ENCODE peak calls at places on chromosomes 11 and 22, in ten cellular contexts. Q, S, B, F, O, C, G, X, N and K are unnamed samples. For H3K36me3, the result is how much of the 10 kb centered on the place peaks cover.

GRCh38 chr11:71456831-71457230 is 3.8 kb downstream of the NADSYN1 start:
- DNase-seq in Q (no peak), F (no peak), X (no peak), G (no peak), N (no peak), C (no peak), S (no peak), B (no peak), O (peak), K (no peak)

GRCh38 chr11:62974848-62975522 is 9.8 kb downstream of the SLC22A6 start:
- DNase-seq in B (peak), C (no peak), N (no peak), S (no peak), Q (no peak), G (no peak), O (peak), X (no peak), F (peak), K (no peak)

GRCh38 chr22:49524362-49524761 is 303.3 kb downstream of the BRD1 start:
- DNase-seq in Q (no peak), F (no peak), N (no peak), B (no peak), O (no peak), X (no peak), C (no peak), S (no peak), G (no peak), K (no peak)

GRCh38 chr11:127071606-127072005 is 71.0 kb upstream of the KIRREL3 start:
- DNase-seq in F (no peak), S (no peak), O (no peak), N (no peak), G (no peak), X (no peak), Q (no peak), C (no peak), B (no peak), K (no peak)

GRCh38 chr11:100927579-100927978 is 202.0 kb downstream of the PGR start:
- DNase-seq in X (no peak), O (no peak), N (no peak), Q (no peak), C (no peak), F (peak), S (no peak), G (no peak), B (no peak), K (no peak)

GRCh38 chr11:71198823-71199165 is 53.6 kb downstream of the SHANK2 start:
- DNase-seq in B (no peak), X (no peak), O (no peak), N (no peak), G (no peak), C (no peak), S (no peak), F (no peak), Q (no peak), K (no peak)

GRCh38 chr22:41832553-41833368 is at the start of gene SREBF2:
- DNase-seq in O (peak), B (peak), X (peak), N (peak), Q (peak), S (peak), C (peak), F (peak), G (peak), K (peak)

GRCh38 chr22:35611200-35611890 is 5.8 kb downstream of the MB start:
- DNase-seq in G (no peak), F (no peak), O (no peak), S (no peak), B (no peak), Q (no peak), X (no peak), N (peak), C (no peak), K (no peak)

GRCh38 chr11:48028909-48029685 is 48.7 kb downstream of the PTPRJ start:
- DNase-seq in G (peak), O (no peak), F (no peak), C (no peak), B (no peak), S (no peak), N (no peak), X (no peak), Q (peak), K (no peak)

GRCh38 chr11:119793335-119793984 is 64.5 kb upstream of the NECTIN1 start:
- DNase-seq in O (no peak), G (no peak), B (no peak), X (no peak), F (no peak), Q (no peak), N (no peak), C (no peak), S (peak), K (no peak)

GRCh38 chr11:35923452-35923851 is 20.4 kb upstream of the LDLRAD3 start:
- DNase-seq in F (no peak), O (no peak), B (no peak), Q (no peak), N (no peak), X (no peak), C (no peak), S (no peak), G (no peak), K (no peak)

GRCh38 chr11:39990413-39990812 is 1469.0 kb downstream of the LRRC4C start:
- DNase-seq in Q (no peak), O (no peak), B (no peak), C (no peak), S (no peak), N (no peak), X (no peak), G (no peak), F (peak), K (no peak)

GRCh38 chr11:65290448-65291165 is 24.1 kb upstream of the CDC42EP2 start:
- DNase-seq in F (no peak), S (peak), X (peak), N (peak), O (peak), B (peak), G (peak), Q (peak), C (peak), K (peak)

GRCh38 chr11:11284481-11284880 is 68.6 kb downstream of the CSNK2A3 start:
- DNase-seq in Q (no peak), G (no peak), B (no peak), F (no peak), S (no peak), O (no peak), N (no peak), C (no peak), X (no peak), K (no peak)

GRCh38 chr11:17703951-17704350 is 15.4 kb upstream of the MYOD1 start:
- DNase-seq in F (peak), G (no peak), B (no peak), C (no peak), N (no peak), Q (peak), S (peak), X (peak), O (no peak), K (no peak)

GRCh38 chr11:8092587-8093424 is 11.8 kb downstream of the TUB start:
- DNase-seq in X (no peak), N (no peak), Q (peak), F (peak), C (peak), G (peak), B (peak), S (peak), O (peak), K (peak)

GRCh38 chr11:96156379-96156722 is 186.6 kb downstream of the MAML2 start:
- DNase-seq in X (no peak), F (no peak), G (peak), N (no peak), C (no peak), O (no peak), S (no peak), B (no peak), Q (no peak), K (no peak)

GRCh38 chr11:76769645-76770586 is 13.2 kb upstream of the TSKU start:
- DNase-seq in C (no peak), F (peak), O (peak), N (no peak), B (peak), G (peak), X (no peak), Q (peak), S (peak), K (peak)

GRCh38 chr22:29202231-29203192 is 3.2 kb upstream of the EMID1 start:
- DNase-seq in F (peak), O (peak), B (peak), N (no peak), G (peak), C (peak), S (peak), X (peak), Q (peak), K (peak)

GRCh38 chr11:2818021-2818420 is 67.6 kb downstream of the CDKN1C start:
- DNase-seq in Q (no peak), X (no peak), B (no peak), C (no peak), G (no peak), F (no peak), S (no peak), O (no peak), N (no peak), K (no peak)

GRCh38 chr11:69215784-69216415 is 60.2 kb downstream of the SMIM38 start:
- DNase-seq in C (no peak), G (peak), S (no peak), X (no peak), O (no peak), B (no peak), Q (peak), F (no peak), N (no peak), K (peak)

GRCh38 chr11:2444301-2445106 is at the start of the genes KCNQ1 and TRPM5:
- DNase-seq in B (peak), Q (no peak), F (peak), N (no peak), X (no peak), S (no peak), G (no peak), C (peak), O (peak), K (peak)

GRCh38 chr11:117057317-117057716 is 40.9 kb downstream of the SIK3 start:
- DNase-seq in O (no peak), G (no peak), N (no peak), X (no peak), S (no peak), F (no peak), B (no peak), C (no peak), Q (no peak), K (no peak)

GRCh38 chr22:28141614-28142013 is 222.6 kb upstream of the PITPNB start:
- DNase-seq in O (no peak), C (no peak), S (peak), F (no peak), G (peak), B (no peak), Q (peak), N (no peak), X (no peak), K (no peak)

GRCh38 chr11:130462931-130463330 is 14.5 kb downstream of the ADAMTS15 start:
- DNase-seq in Q (no peak), X (no peak), G (no peak), N (no peak), F (no peak), O (no peak), C (no peak), S (no peak), B (no peak), K (no peak)

GRCh38 chr11:106959800-106960199 is 58.5 kb downstream of the GUCY1A2 start:
- DNase-seq in F (peak), C (no peak), S (peak), X (no peak), Q (no peak), G (peak), N (no peak), O (no peak), B (no peak), K (no peak)

GRCh38 chr22:27773236-27773550 is 28.4 kb downstream of the MN1 start:
- DNase-seq in X (no peak), Q (no peak), B (no peak), G (no peak), S (no peak), C (no peak), N (no peak), O (no peak), F (no peak), K (no peak)

GRCh38 chr11:58691675-58692074 is 40.1 kb downstream of the GLYAT start:
- DNase-seq in Q (no peak), G (no peak), N (no peak), B (no peak), O (no peak), S (no peak), C (no peak), X (no peak), F (no peak), K (no peak)

GRCh38 chr11:693415-693831 is 1.6 kb downstream of the DEAF1 start:
- DNase-seq in F (no peak), X (no peak), G (peak), C (no peak), O (no peak), N (no peak), S (no peak), B (no peak), Q (no peak), K (no peak)

GRCh38 chr22:49206281-49206680 is 621.4 kb downstream of the BRD1 start:
- DNase-seq in S (no peak), X (no peak), Q (no peak), F (no peak), O (no peak), G (no peak), N (no peak), B (no peak), C (no peak), K (peak)

GRCh38 chr11:82046778-82047177 is 686.9 kb downstream of the FAM181B start:
- DNase-seq in B (no peak), N (no peak), G (peak), Q (peak), C (no peak), S (peak), O (no peak), X (no peak), F (no peak), K (no peak)

GRCh38 chr22:37784829-37785495 is 22.8 kb upstream of the GCAT start:
- DNase-seq in C (no peak), O (no peak), G (no peak), S (no peak), F (no peak), Q (no peak), N (no peak), B (no peak), X (no peak), K (no peak)

DNA sequence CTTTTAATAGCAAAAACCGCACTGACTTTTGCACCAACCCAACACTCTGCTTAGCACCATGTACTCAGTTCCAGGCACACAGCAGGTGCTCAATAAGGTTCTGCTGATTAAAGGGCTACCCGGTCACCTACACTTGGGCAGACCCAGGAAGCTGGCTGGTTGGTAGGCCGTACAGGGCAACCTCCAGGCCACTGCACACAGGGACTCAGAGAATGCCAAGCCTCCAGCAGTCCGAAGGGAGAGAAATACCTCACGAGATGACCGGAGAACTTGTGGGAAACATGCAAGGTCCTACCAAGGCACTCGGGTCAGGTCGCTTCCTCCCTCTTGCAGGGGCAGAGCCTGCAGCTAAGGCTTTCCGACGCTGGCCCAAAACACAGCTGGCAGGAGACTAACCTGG is 109.2 kb downstream of the MICAL3 start:
- DNase-seq in B (no peak), S (no peak), O (no peak), Q (no peak), F (no peak), N (no peak), G (no peak), X (no peak), C (no peak), K (no peak)
- H3K36me3 ChIP-seq in B (under half), S (under half), O (under half), Q (under half), F (under half), N (under half), G (under half), X (under half), C (under half), K (under half)

DNA sequence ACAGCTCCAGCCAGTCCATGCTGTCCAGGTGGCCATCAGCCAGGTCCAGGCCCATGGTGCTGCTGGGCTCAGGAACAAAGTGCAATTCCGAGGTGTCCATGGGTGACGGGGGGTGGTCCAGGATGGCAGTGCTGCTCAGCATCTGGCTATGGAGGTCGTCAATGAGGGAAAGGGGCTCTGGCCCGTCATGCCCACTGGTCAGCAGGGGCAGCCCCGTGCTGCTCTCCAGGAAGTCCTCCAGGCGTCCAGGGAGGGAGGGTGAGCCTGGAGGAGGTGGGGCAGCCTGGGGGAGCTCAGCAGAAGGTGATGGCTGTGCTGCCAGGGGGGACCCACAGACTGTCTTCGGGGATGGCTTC is 41.1 kb downstream of the SGSM3 start:
- DNase-seq in B (no peak), O (no peak), X (no peak), F (no peak), S (no peak), G (no peak), C (no peak), Q (no peak), N (no peak), K (no peak)
- H3K36me3 ChIP-seq in B (under half), O (under half), X (under half), F (under half), S (half or more), G (under half), C (half or more), Q (half or more), N (under half), K (under half)

GRCh38 chr11:67295846-67296245 is 6.7 kb downstream of the ANKRD13D start:
- DNase-seq in G (peak), C (no peak), Q (no peak), X (no peak), S (no peak), O (no peak), N (no peak), B (no peak), F (no peak), K (no peak)
- H3K36me3 ChIP-seq in G (under half), C (under half), Q (under half), X (under half), S (half or more), O (under half), N (under half), B (under half), F (under half), K (under half)

GRCh38 chr11:74154621-74155281 is 16.1 kb downstream of the C2CD3 start:
- DNase-seq in N (no peak), X (no peak), B (peak), O (no peak), G (peak), Q (no peak), C (no peak), S (no peak), F (no peak), K (no peak)

GRCh38 chr11:74159642-74160041 is 11.2 kb downstream of the C2CD3 start:
- DNase-seq in B (no peak), N (no peak), G (no peak), O (no peak), C (no peak), F (no peak), X (no peak), Q (peak), S (no peak), K (no peak)

GRCh38 chr11:74153224-74153623 is 17.6 kb downstream of the C2CD3 start:
- DNase-seq in N (no peak), F (no peak), O (no peak), B (no peak), C (no peak), G (no peak), S (no peak), X (no peak), Q (no peak), K (no peak)

GRCh38 chr11:74162688-74163467 is 7.9 kb downstream of the C2CD3 start:
- DNase-seq in B (no peak), C (no peak), O (no peak), Q (no peak), G (no peak), N (no peak), F (no peak), X (peak), S (no peak), K (no peak)

GRCh38 chr11:74157169-74157568 is 13.6 kb downstream of the C2CD3 start:
- DNase-seq in O (no peak), F (no peak), B (no peak), G (peak), C (no peak), X (no peak), N (no peak), Q (peak), S (no peak), K (no peak)
- H3K36me3 ChIP-seq in O (under half), F (under half), B (under half), G (under half), C (under half), X (under half), N (under half), Q (under half), S (under half), K (under half)

DNA sequence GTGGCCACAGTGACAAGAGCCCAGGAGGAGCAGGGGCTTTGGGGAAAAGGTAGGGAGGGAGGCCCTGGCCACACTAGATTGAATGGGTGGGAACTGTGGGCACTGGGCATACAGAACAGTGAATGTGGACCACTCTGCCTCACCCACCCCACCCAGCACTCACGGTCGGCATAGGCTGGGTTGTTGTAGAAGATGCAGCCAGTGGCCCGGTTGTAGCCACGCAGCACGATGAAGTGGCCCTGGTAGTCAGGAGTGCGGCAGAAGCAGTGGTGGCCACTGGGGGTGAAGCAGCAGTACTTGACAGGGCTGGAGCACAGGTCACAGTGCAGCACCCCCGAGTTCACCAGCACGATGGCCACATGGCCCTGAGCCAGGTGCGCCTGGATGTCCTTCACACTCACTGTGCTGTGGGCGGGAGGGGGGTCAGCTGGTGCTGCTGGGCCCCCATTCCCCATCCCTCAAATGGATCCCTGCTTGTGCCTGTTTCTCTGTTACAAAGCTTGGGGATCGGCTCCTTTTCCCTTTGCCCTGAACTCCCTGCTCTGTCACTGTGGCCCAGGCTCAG is 11.2 kb downstream of the GUCD1 start:
- DNase-seq in B (no peak), N (no peak), F (no peak), Q (no peak), O (no peak), G (no peak), S (no peak), C (no peak), X (no peak), K (no peak)
- H3K36me3 ChIP-seq in B (under half), N (under half), F (under half), Q (half or more), O (under half), G (under half), S (half or more), C (half or more), X (under half), K (half or more)

DNA sequence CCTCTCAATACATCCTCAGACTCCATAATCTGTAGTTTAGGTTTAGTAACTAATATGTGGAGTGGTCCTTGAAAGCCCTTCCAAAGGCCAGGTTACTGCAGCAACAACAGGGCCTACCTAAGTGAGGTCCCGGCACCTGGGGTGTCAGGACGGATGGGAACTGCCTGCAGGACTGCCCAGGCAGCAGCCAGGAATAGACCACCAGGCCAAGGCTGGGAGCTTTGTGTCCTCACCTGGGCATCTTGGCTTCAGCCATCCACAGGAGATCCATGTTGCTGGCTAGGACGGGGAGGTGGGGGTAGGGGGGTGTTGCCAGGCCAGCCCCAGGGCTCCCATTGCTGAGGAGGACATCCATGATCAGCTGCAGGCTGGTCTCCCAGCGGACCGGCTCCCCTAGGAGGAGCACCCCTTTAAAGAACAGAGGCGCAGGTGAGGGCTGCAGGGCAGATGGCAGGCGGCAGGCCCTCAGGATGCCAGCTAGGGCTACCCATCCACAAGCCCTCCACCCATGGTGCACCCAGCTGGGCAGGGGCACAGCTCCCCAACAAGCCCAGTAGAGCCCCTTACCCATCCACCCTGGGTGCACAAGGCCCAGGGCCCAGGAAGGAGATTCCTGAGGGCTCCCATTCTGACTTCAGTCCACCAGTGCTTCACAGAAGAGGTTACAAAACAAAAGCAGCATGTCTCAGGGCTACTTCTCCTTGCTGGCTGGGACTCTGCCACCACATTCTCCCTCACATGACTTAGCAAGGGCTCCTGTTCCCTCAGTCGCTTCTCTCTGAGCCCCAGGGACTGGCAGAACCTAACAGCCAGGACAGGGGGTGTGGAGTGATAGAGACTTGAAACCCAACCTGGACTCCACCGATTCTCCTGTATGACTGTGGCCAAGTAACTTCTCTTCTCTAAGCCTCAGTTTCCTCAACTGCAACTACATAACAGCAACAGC is 18.0 kb downstream of the HDHD5 start:
- DNase-seq in B (no peak), O (no peak), X (no peak), S (no peak), F (no peak), G (no peak), Q (no peak), N (no peak), C (no peak), K (no peak)
- H3K36me3 ChIP-seq in B (under half), O (under half), X (under half), S (under half), F (under half), G (under half), Q (under half), N (under half), C (half or more), K (under half)

GRCh38 chr22:20124083-20124787 is 7.2 kb upstream of the TRMT2A start:
- DNase-seq in B (no peak), F (no peak), N (no peak), S (no peak), C (no peak), Q (no peak), X (no peak), G (no peak), O (no peak), K (no peak)
- H3K36me3 ChIP-seq in B (under half), F (under half), N (under half), S (half or more), C (half or more), Q (half or more), X (under half), G (under half), O (under half), K (under half)